ENCODE peak calls at places on chromosomes 4 and X, in four cellular contexts. U is A549, A is upper lobe of left lung, N is GM12878. E is an unnamed sample. For H3K4me1, the result is how much of the 10 kb centered on the place peaks cover.

GRCh38 chr4:13151178-13151577 is 333.0 kb downstream of the RAB28 start:
- ATAC-seq in U (no peak), A (no peak), N (no peak), E (no peak)

GRCh38 chr4:184432127-184432922 is 42.0 kb downstream of the IRF2 start:
- ATAC-seq in U (no peak), A (no peak), N (no peak), E (no peak)

GRCh38 chr4:67725132-67725531 is 24.2 kb upstream of the UBA6 start:
- ATAC-seq in U (no peak), A (no peak), N (no peak), E (no peak)

GRCh38 chr4:91957963-91958362 is 345.8 kb upstream of the GRID2 start:
- ATAC-seq in U (no peak), A (no peak), N (no peak), E (no peak)

GRCh38 chr4:52091811-52092210 is 40.7 kb downstream of the SPATA18 start:
- ATAC-seq in U (no peak), A (no peak), N (no peak), E (no peak)

GRCh38 chrX:127578395-127578794 is 473.8 kb downstream of the ACTRT1 start:
- ATAC-seq in U (no peak), A (no peak), N (no peak), E (no peak)

GRCh38 chrX:143047511-143047910 is 21.8 kb downstream of the SPANXN4 start:
- ATAC-seq in U (no peak), A (no peak), N (no peak), E (no peak)

GRCh38 chr4:185304944-185305690 is 90.6 kb downstream of the LRP2BP start:
- ATAC-seq in U (peak), A (peak), N (peak), E (no peak)

GRCh38 chrX:108270739-108271396 is 167.4 kb downstream of the COL4A6 start:
- ATAC-seq in U (no peak), A (no peak), N (peak), E (no peak)

GRCh38 chr4:14749910-14750309 is 252.4 kb upstream of the CPEB2 start:
- ATAC-seq in U (peak), A (peak), N (peak), E (no peak)

GRCh38 chr4:61427818-61428495 is 227.8 kb downstream of the ADGRL3 start:
- ATAC-seq in U (no peak), A (no peak), N (no peak), E (no peak)

GRCh38 chrX:31800219-31800618 is 728.4 kb upstream of the FTHL17 start:
- ATAC-seq in U (no peak), A (no peak), N (no peak), E (no peak)

GRCh38 chr4:77072195-77072753 is 3.5 kb downstream of the CCNI start:
- ATAC-seq in U (no peak), A (no peak), N (peak), E (no peak)

GRCh38 chr4:7826176-7826908 is 113.3 kb downstream of the AFAP1 start:
- ATAC-seq in U (no peak), A (no peak), N (no peak), E (no peak)

GRCh38 chrX:3584415-3584996 is 128.9 kb downstream of the PRKX start:
- ATAC-seq in U (no peak), A (no peak), N (no peak), E (no peak)

GRCh38 chrX:44874481-44875184 is 1.6 kb downstream of the KDM6A start:
- ATAC-seq in U (peak), A (no peak), N (peak), E (no peak)

GRCh38 chr4:13386405-13387107 is 97.6 kb downstream of the RAB28 start:
- ATAC-seq in U (no peak), A (no peak), N (peak), E (no peak)

GRCh38 chr4:159252491-159252890 is 149.6 kb downstream of the RAPGEF2 start:
- ATAC-seq in U (no peak), A (no peak), N (no peak), E (no peak)

GRCh38 chr4:152643153-152644035 is 36.4 kb downstream of the TMEM154 start:
- ATAC-seq in U (no peak), A (peak), N (peak), E (peak)

GRCh38 chr4:86544313-86544966 is 49.7 kb upstream of the PTPN13 start:
- ATAC-seq in U (no peak), A (no peak), N (peak), E (no peak)

GRCh38 chrX:150975655-150976390 is 7.3 kb upstream of the HMGB3 start:
- ATAC-seq in U (no peak), A (no peak), N (no peak), E (no peak)

GRCh38 chr4:98627883-98628282 is 30.5 kb downstream of the TSPAN5 start:
- ATAC-seq in U (no peak), A (no peak), N (no peak), E (peak)

GRCh38 chr4:66602622-66603021 is 932.3 kb upstream of the EPHA5 start:
- ATAC-seq in U (no peak), A (no peak), N (no peak), E (no peak)

GRCh38 chr4:11436673-11437072 is 8.0 kb upstream of the HS3ST1 start:
- ATAC-seq in U (no peak), A (no peak), N (no peak), E (no peak)

GRCh38 chr4:143432258-143432591 is 81.3 kb upstream of the SMARCA5 start:
- ATAC-seq in U (no peak), A (no peak), N (no peak), E (no peak)

GRCh38 chr4:72531322-72531721 is 37.7 kb downstream of the ADAMTS3 start:
- ATAC-seq in U (no peak), A (no peak), N (no peak), E (no peak)

DNA sequence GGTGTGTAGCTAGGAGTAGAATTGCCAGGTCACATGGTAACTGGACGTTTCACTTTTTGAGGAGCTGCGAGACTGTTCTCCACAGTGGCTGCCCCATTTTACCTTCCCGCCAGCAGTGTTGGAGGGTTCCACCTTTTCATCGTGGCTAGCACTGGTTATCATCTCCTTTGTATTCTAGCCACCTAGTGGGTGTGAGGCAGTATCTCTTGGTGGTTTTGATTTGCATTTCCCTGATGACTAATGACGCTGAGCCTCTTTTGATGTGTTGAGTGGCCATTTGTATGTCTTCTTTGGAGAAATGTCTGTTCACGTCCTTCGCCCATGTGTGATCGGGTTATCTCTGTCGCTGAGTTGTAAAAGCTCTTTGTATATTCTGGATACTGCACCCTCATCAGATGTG is 10.6 kb downstream of the ABCD1 start:
- ATAC-seq in U (peak), A (no peak), N (peak), E (no peak)
- H3K4me1 ChIP-seq in U (under half), A (under half), N (under half), E (under half)

GRCh38 chr4:71470547-71470946 is 131.7 kb downstream of the SLC4A4 start:
- ATAC-seq in U (no peak), A (no peak), N (no peak), E (no peak)
- TF ChIP-seq EP300 in U (no peak), A (no peak), N (no peak), E (no peak)

DNA sequence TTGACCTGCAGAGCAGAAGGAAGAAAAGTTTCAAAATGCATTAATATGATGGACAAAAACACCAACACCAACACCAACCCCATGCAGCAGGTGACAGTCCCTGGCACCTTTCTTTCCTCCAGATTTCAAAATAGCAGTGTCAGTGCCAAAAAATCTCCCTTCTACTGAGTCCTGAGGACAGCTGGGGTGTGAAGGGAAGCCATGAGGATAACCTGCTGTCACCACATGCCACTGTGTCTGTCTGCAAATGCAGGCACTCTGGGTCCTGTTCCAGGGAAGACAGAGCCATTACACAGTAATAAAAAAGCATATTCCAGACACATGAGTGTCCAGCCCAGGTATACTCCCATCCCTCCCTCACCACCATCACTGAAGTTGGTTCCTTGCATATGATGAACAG is 187.5 kb downstream of the BMP15 start:
- ATAC-seq in U (no peak), A (no peak), N (no peak), E (no peak)
- H3K4me1 ChIP-seq in U (under half), A (under half), N (under half), E (under half)

GRCh38 chr4:173001571-173001970 is 167.0 kb upstream of the GALNT7 start:
- ATAC-seq in U (no peak), A (no peak), N (no peak), E (no peak)

GRCh38 chr4:172997851-172998250 is 170.8 kb upstream of the GALNT7 start:
- ATAC-seq in U (no peak), A (no peak), N (no peak), E (no peak)

GRCh38 chr4:172996571-172997216 is 171.9 kb upstream of the GALNT7 start:
- ATAC-seq in U (peak), A (no peak), N (peak), E (no peak)

GRCh38 chr4:172997217-172997609 is 171.4 kb upstream of the GALNT7 start:
- ATAC-seq in U (no peak), A (no peak), N (peak), E (no peak)

GRCh38 chr4:172998527-172999469 is 169.8 kb upstream of the GALNT7 start:
- ATAC-seq in U (peak), A (no peak), N (no peak), E (peak)
- TF ChIP-seq EP300 in U (no peak), A (no peak), N (no peak), E (no peak)

DNA sequence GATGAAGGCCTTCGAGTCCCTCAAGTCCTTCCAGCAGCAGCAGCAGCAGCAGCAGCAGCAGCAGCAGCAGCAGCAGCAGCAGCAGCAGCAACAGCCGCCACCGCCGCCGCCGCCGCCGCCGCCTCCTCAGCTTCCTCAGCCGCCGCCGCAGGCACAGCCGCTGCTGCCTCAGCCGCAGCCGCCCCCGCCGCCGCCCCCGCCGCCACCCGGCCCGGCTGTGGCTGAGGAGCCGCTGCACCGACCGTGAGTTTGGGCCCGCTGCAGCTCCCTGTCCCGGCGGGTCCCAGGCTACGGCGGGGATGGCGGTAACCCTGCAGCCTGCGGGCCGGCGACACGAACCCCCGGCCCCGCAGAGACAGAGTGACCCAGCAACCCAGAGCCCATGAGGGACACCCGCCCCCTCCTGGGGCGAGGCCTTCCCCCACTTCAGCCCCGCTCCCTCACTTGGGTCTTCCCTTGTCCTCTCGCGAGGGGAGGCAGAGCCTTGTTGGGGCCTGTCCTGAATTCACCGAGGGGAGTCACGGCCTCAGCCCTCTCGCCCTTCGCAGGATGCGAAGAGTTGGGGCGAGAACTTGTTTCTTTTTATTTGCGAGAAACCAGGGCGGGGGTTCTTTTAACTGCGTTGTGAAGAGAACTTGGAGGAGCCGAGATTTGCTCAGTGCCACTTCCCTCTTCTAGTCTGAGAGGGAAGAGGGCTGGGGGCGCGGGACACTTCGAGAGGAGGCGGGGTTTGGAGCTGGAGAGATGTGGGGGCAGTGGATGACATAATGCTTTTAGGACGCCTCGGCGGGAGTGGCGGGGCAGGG is 568 bp downstream of the HTT start:
- ATAC-seq in U (peak), A (no peak), N (peak), E (peak)
- H3K4me1 ChIP-seq in U (under half), A (half or more), N (under half), E (under half)

DNA sequence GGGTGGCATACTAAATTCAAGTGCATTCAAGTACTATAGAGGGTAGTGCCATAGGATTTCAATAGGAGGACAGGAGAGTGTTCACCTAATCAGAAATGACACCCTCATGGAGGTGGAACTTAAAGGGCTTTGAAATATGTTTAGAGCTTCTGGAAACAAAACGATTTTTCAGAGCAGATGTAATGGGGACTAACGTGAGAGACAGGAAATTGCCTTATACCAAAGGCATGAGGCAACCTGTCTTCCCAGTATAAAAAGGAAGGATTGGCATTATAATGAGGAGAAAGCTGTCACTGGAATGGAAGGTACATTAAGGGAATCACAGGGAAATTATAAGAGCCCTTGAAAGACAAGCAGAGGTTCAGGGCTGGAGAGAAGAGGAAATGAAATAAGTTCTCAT is 116.3 kb upstream of the PNPLA4 start:
- ATAC-seq in U (no peak), A (no peak), N (no peak), E (no peak)
- TF ChIP-seq EP300 in U (no peak), A (no peak), N (no peak), E (no peak)

GRCh38 chr4:147530723-147531122 is 49.8 kb downstream of the EDNRA start:
- ATAC-seq in U (no peak), A (no peak), N (no peak), E (no peak)
- H3K4me1 ChIP-seq in U (under half), A (under half), N (under half), E (under half)

GRCh38 chr4:134393592-134393991 is 192.0 kb upstream of the PABPC4L start:
- ATAC-seq in U (no peak), A (no peak), N (no peak), E (no peak)

GRCh38 chr4:134388351-134388750 is 186.8 kb upstream of the PABPC4L start:
- ATAC-seq in U (no peak), A (no peak), N (no peak), E (no peak)

DNA sequence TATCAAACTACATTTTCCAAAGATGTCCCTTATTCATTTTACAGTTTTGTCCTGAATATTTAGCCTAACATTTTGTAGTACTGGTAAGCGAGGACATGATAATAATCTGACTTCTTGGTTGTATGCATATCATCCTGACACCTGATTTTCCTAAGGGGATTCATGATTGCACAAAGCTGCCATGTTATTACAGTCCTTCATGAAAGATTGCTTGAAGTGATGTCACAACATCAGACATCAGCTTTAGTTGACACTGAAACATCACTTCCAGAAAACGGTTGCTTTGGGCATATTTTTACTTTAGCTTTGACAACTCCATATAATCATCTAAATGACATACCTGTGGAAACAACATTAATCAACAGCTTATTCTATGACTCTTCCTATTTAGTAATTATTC is 188.7 kb upstream of the PABPC4L start:
- ATAC-seq in U (no peak), A (no peak), N (no peak), E (no peak)
- TF ChIP-seq EP300 in U (no peak), A (no peak), N (no peak), E (no peak)

E was measured in gastroesophageal sphincter.